ENCODE peak calls at places on chromosomes 1 and 21, in seven cellular contexts. Z is IMR-90, H is mammary epithelial cell, T is fibroblast of lung, J is neural progenitor cell, V is K562, C is astrocyte. W is an unnamed sample. For H4K20me1, the result is how much of the 10 kb centered on the place peaks cover.

GRCh38 chr1:152036316-152037216 is at the start of gene S100A11:
- DNase-seq in Z (peak), H (peak), T (peak), J (peak), V (peak), C (peak), W (peak)

GRCh38 chr21:33487996-33488395 is 3.5 kb downstream of the DNAJC28 start:
- DNase-seq in Z (no peak), H (no peak), T (no peak), J (no peak), V (no peak), C (no peak), W (no peak)

GRCh38 chr1:214386747-214387146 is 105.8 kb downstream of the SMYD2 start:
- DNase-seq in Z (peak), H (peak), T (peak), J (no peak), V (no peak), C (peak), W (peak)

GRCh38 chr1:32757213-32757895 is 54.8 kb upstream of the SYNC start:
- DNase-seq in Z (no peak), H (no peak), T (no peak), J (no peak), V (peak), C (no peak), W (no peak)

GRCh38 chr21:24045775-24046215 is 1561.5 kb downstream of the MRPL39 start:
- DNase-seq in Z (peak), H (no peak), T (peak), J (peak), V (no peak), C (peak), W (peak)

GRCh38 chr1:45585496-45586075 is 1.7 kb downstream of the NASP start:
- DNase-seq in Z (no peak), H (no peak), T (no peak), J (no peak), V (no peak), C (no peak), W (no peak)

GRCh38 chr1:227273557-227273956 is 44.7 kb downstream of the CDC42BPA start:
- DNase-seq in Z (peak), H (peak), T (peak), J (peak), V (no peak), C (no peak), W (peak)

GRCh38 chr1:223634423-223634822 is 31.1 kb downstream of the CAPN8 start:
- DNase-seq in Z (no peak), H (no peak), T (no peak), J (no peak), V (no peak), C (no peak), W (no peak)

GRCh38 chr1:23163395-23163794 is 5.3 kb downstream of the LUZP1 start:
- DNase-seq in Z (no peak), H (no peak), T (no peak), J (no peak), V (no peak), C (no peak), W (peak)

GRCh38 chr1:169964206-169964605 is 70.5 kb upstream of the SCYL3 start:
- DNase-seq in Z (no peak), H (no peak), T (no peak), J (no peak), V (no peak), C (no peak), W (no peak)

GRCh38 chr1:119779869-119780356 is 11.2 kb upstream of the HMGCS2 start:
- DNase-seq in Z (peak), H (no peak), T (peak), J (no peak), V (no peak), C (no peak), W (peak)

GRCh38 chr1:183850852-183851251 is 45.9 kb downstream of the RGL1 start:
- DNase-seq in Z (peak), H (no peak), T (no peak), J (no peak), V (no peak), C (no peak), W (no peak)

GRCh38 chr1:108708726-108709660 is 3.7 kb upstream of the FNDC7 start:
- DNase-seq in Z (no peak), H (peak), T (no peak), J (peak), V (peak), C (no peak), W (no peak)

DNA sequence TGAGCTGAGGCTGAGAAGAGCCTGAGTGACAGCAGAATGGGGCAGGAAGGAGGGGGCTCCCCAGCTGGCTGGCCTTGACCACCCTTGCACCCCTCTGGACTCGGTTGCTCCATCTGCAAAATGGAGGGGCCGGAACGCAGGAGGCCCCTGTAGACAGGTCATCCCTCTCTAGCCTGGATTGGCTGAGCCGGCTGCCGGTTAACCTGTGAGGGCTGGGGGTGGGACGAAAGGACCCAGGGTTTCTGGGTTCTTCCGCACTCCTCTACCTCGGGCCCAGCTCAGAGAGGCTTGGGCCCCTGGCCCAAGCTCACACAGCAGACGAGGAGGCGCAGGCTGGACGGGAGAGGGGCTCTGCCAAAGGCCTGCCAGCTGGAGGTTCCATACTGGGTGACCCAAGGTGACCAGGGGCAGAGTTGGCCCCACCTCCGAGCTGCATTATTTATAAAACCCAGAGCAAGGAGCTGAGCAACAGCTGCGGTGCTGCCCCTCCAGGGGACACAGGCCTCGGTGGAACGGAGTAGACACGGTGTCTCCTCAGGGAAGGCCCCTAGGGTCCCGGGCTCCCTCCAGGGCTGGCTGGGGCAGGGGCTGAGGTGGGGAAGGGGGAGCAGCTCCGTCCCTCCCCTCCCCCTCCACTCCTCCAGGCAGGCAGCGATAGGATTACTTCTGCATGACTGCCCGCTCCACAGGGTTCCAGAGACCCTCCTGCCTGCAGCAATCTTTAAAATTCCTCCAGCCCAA is 11.2 kb downstream of the AHDC1 start:
- DNase-seq in Z (no peak), H (no peak), T (no peak), J (peak), V (no peak), C (no peak), W (no peak)
- H4K20me1 ChIP-seq in Z (half or more), H (under half), T (under half), J (half or more), V (half or more), C (half or more), W (under half)

DNA sequence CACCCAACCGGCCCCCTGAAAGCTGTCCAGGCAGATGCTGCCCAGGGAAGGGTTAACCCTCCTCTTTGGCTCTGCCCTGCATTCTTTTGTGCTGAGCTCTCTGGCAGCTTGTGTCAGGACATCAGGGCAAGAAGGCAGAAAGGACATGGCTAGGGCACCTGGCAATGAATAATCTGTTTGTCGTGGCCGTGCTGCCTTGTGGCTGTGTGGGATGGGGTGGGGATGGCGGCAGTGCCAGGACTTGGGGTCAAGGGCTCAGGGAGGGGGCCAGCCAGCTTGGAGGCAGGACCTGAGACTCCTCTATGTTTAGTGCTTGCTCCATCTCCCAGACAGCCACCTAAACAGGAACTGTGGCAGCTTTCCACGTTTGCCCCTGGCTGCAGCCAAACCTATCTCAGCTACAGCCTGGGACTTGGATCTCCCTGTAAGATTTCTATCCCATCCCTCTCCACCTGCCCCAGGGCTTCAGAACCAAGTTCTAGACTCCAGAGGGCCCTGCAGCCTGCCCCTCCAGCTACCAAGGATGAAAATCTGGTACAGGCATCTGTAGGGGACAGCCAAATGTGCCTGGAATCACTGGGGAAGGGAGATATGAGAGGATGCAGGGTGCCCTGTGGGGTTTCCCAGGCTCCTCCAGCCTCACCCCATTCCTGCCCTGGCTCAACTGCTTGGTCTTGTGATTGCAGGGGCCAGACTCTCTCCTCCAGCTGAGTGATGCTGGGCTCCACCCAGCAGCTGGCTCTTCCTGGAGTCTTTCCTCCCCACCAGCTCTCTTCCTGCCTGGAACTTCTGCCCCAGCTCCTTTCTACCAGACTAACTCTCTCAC is 9.6 kb upstream of the GPR37L1 start:
- DNase-seq in Z (peak), H (peak), T (peak), J (no peak), V (no peak), C (peak), W (peak)
- H2AFZ ChIP-seq in Z (peak), H (peak), T (no peak), J (no peak), V (no peak), C (peak), W (no peak)

DNA sequence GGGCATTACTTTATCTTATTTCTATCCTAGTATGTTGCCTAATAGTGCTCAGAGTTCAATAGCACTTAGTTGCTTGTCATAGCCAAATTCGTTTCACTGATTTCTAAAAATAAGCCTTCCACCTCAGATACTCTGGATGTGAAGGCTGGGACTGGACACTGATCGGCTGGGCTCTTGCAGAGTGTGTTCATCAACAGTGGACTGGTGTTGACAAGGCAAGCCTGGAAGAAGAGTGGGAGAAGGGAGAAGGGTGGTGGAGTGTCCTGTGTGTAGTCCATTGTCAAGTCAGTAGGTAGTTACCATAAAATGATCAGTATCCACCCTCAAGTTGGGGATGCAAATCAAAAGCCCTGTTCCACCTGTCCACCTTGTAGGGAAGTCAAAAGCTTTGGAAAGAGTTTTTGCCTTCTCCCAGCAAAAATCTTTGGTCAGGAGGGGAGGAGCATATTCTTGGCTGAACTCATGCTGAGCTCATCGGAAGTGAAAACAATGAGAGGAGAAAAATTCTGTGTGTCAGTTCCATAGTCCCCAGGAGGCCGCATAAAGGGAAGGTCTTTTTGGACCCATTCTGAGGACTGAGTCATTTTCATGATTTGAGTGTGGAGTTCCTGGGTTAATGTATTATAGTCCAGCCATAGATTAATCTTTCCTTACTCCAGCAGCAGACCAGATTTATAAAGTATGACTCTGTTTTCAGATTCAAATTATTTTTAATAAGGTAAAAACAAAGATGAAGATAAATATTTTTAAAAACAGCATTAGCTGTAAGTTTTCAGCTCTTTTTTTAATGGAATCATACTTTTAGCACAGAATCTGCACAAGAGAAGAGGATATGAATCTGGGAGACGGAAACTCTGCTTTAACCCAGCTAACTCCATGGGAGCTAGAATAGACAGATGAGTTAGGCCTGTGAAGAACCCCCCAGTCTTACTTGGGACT is 99.4 kb upstream of the BMP8A start:
- DNase-seq in Z (peak), H (peak), T (peak), J (no peak), V (no peak), C (peak), W (peak)
- H3K4me3 ChIP-seq in Z (no peak), H (no peak), T (peak), J (no peak), V (no peak), C (peak), W (peak)

DNA sequence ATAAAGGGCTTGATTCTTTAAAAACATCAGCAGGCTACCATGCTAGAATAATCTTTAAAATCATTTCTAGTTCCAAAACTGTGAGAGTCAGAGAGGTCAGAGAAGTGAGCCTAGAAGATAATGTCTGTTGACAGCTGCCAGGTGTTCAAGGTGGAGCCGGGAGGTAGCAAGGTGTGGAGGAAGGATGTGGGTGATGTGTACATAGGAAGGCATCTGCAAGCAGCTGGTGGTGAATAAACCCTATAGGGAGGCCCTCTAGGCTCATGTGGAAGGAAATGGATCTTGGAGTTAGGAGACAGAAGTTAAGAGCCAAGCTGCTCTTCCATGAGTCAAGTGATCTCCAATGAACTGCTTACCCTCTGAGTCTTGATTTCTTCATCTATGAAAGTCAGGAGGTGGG is 266.2 kb downstream of the RHOU start:
- DNase-seq in Z (no peak), H (peak), T (no peak), J (no peak), V (no peak), C (no peak), W (no peak)
- H4K20me1 ChIP-seq in Z (under half), H (under half), T (under half), J (under half), V (under half), C (under half), W (under half)

DNA sequence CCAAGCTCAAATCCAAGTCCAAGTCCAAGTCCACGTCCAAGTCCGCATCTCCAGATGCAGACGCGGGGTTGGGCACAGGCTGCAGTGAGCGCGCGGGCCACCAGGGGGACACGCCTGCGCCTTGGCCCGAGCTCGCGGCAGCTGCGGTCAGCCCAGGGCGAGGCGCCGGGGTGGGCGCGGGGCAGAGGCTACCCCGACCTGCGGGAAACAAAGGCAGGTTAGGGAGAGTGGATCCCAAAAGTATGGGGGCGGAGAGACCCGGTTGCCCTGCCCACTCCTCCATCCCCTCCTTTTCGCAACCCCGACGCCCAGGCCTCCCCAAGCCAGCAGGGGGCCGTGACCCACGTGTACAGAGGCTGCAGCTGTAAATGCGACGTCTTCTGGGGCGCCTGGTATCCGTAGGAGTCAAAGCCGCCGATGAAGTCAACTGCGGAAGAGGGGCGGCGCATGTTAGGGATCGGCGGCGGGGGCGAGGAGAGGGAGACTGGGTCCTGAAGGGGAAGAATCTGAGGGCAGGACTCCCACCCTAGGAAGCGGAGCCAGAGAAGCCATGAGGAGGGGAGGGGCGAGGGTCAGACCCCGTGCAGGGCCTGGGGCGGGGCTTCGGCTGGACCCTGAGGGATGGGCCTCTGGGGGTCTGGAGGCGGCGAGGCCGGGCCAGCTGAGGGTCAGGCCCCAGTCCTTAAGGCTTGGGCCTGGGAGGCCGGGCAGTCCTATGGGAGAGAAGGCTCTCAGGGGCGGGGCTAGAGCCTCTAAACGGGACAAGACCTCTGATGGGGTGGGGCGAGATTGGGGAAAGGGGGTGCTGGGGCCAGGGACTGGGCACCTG is 58.0 kb downstream of the NKAIN1 start:
- DNase-seq in Z (no peak), H (peak), T (peak), J (peak), V (peak), C (no peak), W (peak)
- H2AFZ ChIP-seq in Z (peak), H (peak), T (no peak), J (no peak), V (peak), C (peak), W (no peak)

GRCh38 chr1:111471538-111471937 is 2.2 kb upstream of the C1orf162 start:
- DNase-seq in Z (no peak), H (no peak), T (no peak), J (no peak), V (no peak), C (no peak), W (no peak)
- H3K4me3 ChIP-seq in Z (no peak), H (no peak), T (no peak), J (no peak), V (no peak), C (no peak), W (no peak)

DNA sequence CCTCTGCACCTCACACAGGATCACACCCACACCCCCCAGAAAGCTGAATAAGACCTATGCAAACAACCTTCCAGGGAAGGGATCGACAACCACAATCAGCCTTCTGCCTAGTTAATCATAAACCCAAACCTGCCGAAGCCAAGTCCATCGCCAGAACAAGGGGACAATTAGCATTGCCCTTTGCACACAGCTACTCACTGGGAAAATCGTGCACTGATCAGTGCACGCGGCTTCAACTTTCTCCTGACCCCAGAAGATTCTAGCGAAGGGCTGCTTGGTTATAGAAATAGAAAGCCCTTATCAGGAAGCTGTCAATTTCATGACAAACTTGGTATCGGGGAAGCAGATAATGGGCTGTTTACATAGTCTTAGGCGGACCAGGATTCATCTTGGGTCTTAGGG is 29.5 kb downstream of the RUNX1 start:
- DNase-seq in Z (no peak), H (no peak), T (no peak), J (no peak), V (no peak), C (no peak), W (no peak)
- H4K20me1 ChIP-seq in Z (under half), H (under half), T (under half), J (under half), V (under half), C (half or more), W (under half)

DNA sequence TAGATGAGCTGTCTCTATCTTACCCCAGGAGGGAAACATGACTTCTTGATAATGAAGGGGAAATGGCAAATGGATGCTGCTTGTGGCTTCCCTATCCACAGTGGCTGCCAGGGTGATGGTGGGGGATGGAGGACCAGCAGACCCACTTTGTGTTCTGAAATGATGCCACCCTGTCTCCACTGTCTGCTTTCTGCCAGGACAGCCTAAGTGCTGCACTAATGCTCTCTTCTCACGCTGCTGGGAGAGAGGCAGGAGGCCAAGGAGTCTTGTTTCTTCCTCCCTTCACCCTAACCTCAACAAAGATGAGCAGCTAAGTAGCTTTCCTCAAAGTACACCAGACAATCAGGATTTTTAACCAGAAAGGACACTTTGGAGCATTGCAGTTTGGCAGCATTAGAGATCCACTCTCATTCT is 36.6 kb downstream of the XCL1 start:
- DNase-seq in Z (no peak), H (no peak), T (no peak), J (no peak), V (no peak), C (no peak), W (no peak)
- H2AFZ ChIP-seq in Z (no peak), H (no peak), T (no peak), J (peak), V (no peak), C (no peak), W (no peak)

W was measured in GM23248.